ENCODE peak calls at places on chromosomes 5 and 9, in five cellular contexts. R, P, Y, O and N are unnamed samples.

GRCh38 chr5:81315336-81315735 is 13.9 kb downstream of the ZCCHC9 start:
- DNase-seq in P (no peak), Y (peak; percentile 60), O (no peak), R (no peak), N (no peak)

GRCh38 chr9:37328561-37329227 is 93.8 kb upstream of the GRHPR start:
- DNase-seq in R (no peak), O (no peak), P (no peak), Y (no peak), N (no peak)

GRCh38 chr9:105911104-105911911 is 217.0 kb downstream of the TMEM38B start:
- DNase-seq in P (no peak), Y (peak; percentile 91), O (no peak), R (peak; percentile 41), N (no peak)

GRCh38 chr5:73841641-73842040 is 215.6 kb downstream of the ARHGEF28 start:
- DNase-seq in P (no peak), O (no peak), R (no peak), Y (no peak), N (no peak)

GRCh38 chr5:123089572-123089970 is 530 bp downstream of the PRDM6 start:
- DNase-seq in Y (peak; percentile 73), O (peak; percentile 65), R (no peak), P (no peak), N (peak; percentile 52)

GRCh38 chr5:139808481-139809330 is 13.1 kb downstream of the PSD2 start:
- DNase-seq in R (no peak), P (no peak), O (peak; percentile 74), Y (peak; percentile 78), N (peak; percentile 78)

GRCh38 chr5:72555871-72556270 is 48.7 kb upstream of the ZNF366 start:
- DNase-seq in O (no peak), Y (no peak), R (no peak), P (no peak), N (peak; percentile 36)

GRCh38 chr5:167332291-167332690 is 959.2 kb upstream of the WWC1 start:
- DNase-seq in Y (no peak), R (no peak), O (no peak), P (no peak), N (no peak)

GRCh38 chr5:171269717-171270116 is 39.3 kb upstream of the TLX3 start:
- DNase-seq in R (no peak), P (no peak), O (no peak), Y (no peak), N (no peak)

GRCh38 chr9:85600675-85601263 is 141.0 kb downstream of the AGTPBP1 start:
- DNase-seq in P (no peak), O (peak; percentile 69), Y (peak; percentile 74), R (peak; percentile 46), N (no peak)

GRCh38 chr9:135512241-135512603 is 9.0 kb upstream of the LCN1 start:
- DNase-seq in R (no peak), O (peak; percentile 2), Y (no peak), P (no peak), N (no peak)

GRCh38 chr5:79829260-79829659 is 139.6 kb downstream of the CMYA5 start:
- DNase-seq in R (peak; percentile 21), O (peak; percentile 68), P (no peak), Y (peak; percentile 83), N (peak; percentile 43)

GRCh38 chr9:115002371-115003120 is 72.2 kb upstream of the TNFSF8 start:
- DNase-seq in R (no peak), Y (no peak), O (no peak), P (no peak), N (no peak)

GRCh38 chr5:36944024-36944423 is 67.5 kb downstream of the NIPBL start:
- DNase-seq in P (no peak), O (no peak), R (no peak), Y (no peak), N (no peak)

GRCh38 chr5:36945687-36946086 is 69.1 kb downstream of the NIPBL start:
- DNase-seq in Y (peak; percentile 26), R (no peak), O (no peak), P (no peak), N (no peak)

GRCh38 chr5:36943584-36943983 is 67.0 kb downstream of the NIPBL start:
- DNase-seq in O (no peak), Y (no peak), R (no peak), P (no peak), N (no peak)

GRCh38 chr5:36946101-36946500 is 69.5 kb downstream of the NIPBL start:
- DNase-seq in P (no peak), Y (no peak), R (no peak), O (no peak), N (no peak)

GRCh38 chr5:36944607-36945225 is 68.1 kb downstream of the NIPBL start:
- DNase-seq in Y (peak; percentile 80), R (no peak), O (no peak), P (no peak), N (no peak)
- TF ChIP-seq CTCF in Y (peak; percentile 76), R (no peak), O (peak; percentile 27), P (peak; percentile 35), N (peak; percentile 91)

GRCh38 chr5:117982691-117983090 is 1005.7 kb downstream of the DTWD2 start:
- DNase-seq in Y (peak; percentile 58), R (no peak), P (no peak), O (peak; percentile 41), N (no peak)
- TF ChIP-seq CTCF in Y (no peak), R (no peak), P (no peak), O (no peak), N (no peak)

GRCh38 chr5:154447074-154447725 is 1.4 kb downstream of the SAP30L start:
- DNase-seq in P (no peak), O (peak; percentile 27), R (no peak), Y (no peak), N (no peak)
- TF ChIP-seq CTCF in P (no peak), O (no peak), R (no peak), Y (peak; percentile 9), N (no peak)

DNA sequence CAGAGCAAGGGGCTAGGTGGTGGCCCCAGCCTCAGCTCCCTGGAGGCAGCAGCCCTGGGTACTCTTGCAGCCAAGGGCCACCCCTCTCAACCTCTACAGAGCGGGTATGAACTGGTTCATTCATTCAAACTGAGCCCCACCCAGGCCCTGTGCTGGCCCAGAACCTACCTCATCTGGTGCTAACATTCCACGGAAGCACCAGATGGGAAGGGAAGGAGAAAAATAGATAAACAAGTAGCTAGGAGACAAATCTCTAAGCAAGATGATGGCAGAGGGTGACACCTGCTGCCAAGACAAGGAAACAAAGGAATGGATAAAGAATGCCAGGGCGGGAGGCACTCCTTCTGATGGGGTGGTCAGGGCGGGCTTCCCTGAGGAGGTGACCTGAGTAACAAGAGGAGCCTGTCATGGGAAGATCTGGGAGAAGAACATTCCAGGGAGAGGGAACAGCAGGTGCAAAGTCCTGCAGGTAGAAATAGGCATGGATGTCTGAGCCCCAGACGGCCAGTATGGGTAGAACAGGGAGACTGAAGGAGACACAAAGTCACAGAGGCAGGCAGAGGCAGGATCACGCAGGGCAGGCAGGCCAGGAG is 6.1 kb downstream of the ST6GALNAC4 start:
- DNase-seq in P (no peak), Y (peak; percentile 36), O (no peak), R (no peak), N (no peak)
- TF ChIP-seq CTCF in P (no peak), Y (peak; percentile 17), O (no peak), R (no peak), N (no peak)

GRCh38 chr5:78492650-78493049 is 132.2 kb downstream of the SCAMP1 start:
- DNase-seq in Y (no peak), P (no peak), R (no peak), O (no peak), N (no peak)

GRCh38 chr5:78496373-78496772 is 136.0 kb downstream of the SCAMP1 start:
- DNase-seq in P (no peak), O (no peak), Y (peak; percentile 14), R (no peak), N (no peak)

GRCh38 chr5:78495800-78496199 is 135.4 kb downstream of the SCAMP1 start:
- DNase-seq in Y (peak; percentile 79), R (no peak), P (no peak), O (peak; percentile 46), N (no peak)

GRCh38 chr5:78490709-78491485 is 130.5 kb downstream of the SCAMP1 start:
- DNase-seq in Y (no peak), R (no peak), O (no peak), P (no peak), N (no peak)

DNA sequence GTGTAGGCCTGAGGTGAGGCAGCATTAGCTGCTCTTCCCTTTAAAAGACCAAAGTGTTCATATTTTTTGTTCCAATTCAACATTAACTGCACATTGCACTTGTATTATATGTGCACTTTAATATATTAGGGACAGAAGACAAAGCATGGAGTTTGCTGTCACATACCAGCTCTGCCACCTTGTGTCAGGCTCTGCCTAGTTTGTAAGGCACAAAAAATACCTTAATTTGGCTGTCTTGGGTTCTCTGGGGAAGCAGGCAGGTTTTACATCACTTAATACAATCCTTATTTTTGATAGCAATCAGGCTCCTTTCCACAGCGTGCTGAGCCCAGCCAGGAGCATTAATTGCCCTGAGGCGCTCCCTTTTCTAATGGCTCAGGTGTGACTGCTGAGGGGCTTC is 131.8 kb downstream of the SCAMP1 start:
- DNase-seq in O (no peak), Y (no peak), P (no peak), R (no peak), N (no peak)
- TF ChIP-seq CTCF in O (no peak), Y (no peak), P (no peak), R (no peak), N (no peak)

DNA sequence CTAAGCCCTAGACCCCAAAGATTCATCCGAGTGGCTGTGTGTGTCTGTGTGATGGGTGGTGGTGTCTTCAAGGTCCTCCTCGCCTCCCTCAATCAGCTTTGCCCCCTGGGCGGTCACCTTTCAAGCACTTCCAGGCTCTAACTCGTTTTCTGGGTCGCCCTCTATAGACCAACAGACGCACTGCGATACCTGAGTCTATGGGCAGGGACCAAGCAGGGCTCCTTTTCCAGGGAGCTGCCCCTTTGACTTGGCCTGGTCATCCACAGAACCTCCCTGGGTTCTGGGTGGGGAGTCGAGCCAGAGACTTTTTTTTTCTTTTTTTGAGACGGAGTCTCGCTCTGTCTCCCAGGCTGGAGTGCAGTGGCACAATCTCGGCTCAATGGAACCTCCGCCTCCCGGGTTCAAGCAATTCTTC is 1.1 kb downstream of the SLC27A4 start:
- DNase-seq in P (peak; percentile 41), R (no peak), Y (peak; percentile 93), O (peak; percentile 81), N (peak; percentile 69)
- TF ChIP-seq CTCF in P (peak; percentile 19), R (peak; percentile 65), Y (peak; percentile 69), O (peak; percentile 42), N (no peak)